ENCODE peak calls at places on chromosomes 4 and X, in five cellular contexts. C is COR-L47, A is T47D, R is kidney tubule cell, N is glutamatergic neuron. B is an unnamed sample.

GRCh38 chr4:27010334-27010940 is 149.8 kb downstream of the STIM2 start:
- DNase-seq in C (peak; percentile 45), A (peak; percentile 13), R (peak; percentile 67), N (peak; percentile 66), B (peak; percentile 9)

GRCh38 chr4:109816082-109816442 is 500 bp downstream of the GAR1 start:
- DNase-seq in C (no peak), A (no peak), R (peak; percentile 17), N (peak; percentile 35), B (no peak)

GRCh38 chr4:33226133-33226532 is 2506.0 kb downstream of the PCDH7 start:
- DNase-seq in C (no peak), A (no peak), R (no peak), N (no peak), B (no peak)

GRCh38 chr4:1187182-1187581 is 14.8 kb upstream of the SPON2 start:
- DNase-seq in C (no peak), A (no peak), R (peak; percentile 13), N (no peak), B (no peak)

GRCh38 chr4:3243066-3243775 is 5.7 kb upstream of the MSANTD1 start:
- DNase-seq in C (peak; percentile 38), A (no peak), R (no peak), N (no peak), B (no peak)

GRCh38 chr4:102779204-102779603 is 18.4 kb upstream of the MANBA start:
- DNase-seq in C (no peak), A (no peak), R (no peak), N (no peak), B (no peak)

GRCh38 chr4:113449407-113449974 is 312.0 kb downstream of the CAMK2D start:
- DNase-seq in C (no peak), A (no peak), R (no peak), N (no peak), B (no peak)

GRCh38 chrX:134636859-134637258 is 21.4 kb downstream of the PLAC1 start:
- DNase-seq in C (no peak), A (no peak), R (no peak), N (no peak), B (no peak)

GRCh38 chr4:151157543-151157942 is 58.1 kb downstream of the RPS3A start:
- DNase-seq in C (no peak), A (no peak), R (no peak), N (no peak), B (no peak)

GRCh38 chr4:76733380-76733779 is 164.6 kb downstream of the SOWAHB start:
- DNase-seq in C (peak; percentile 97), A (no peak), R (peak; percentile 30), N (no peak), B (no peak)